ENCODE peak calls at places on chromosomes 12 and 14, in six cellular contexts. L is GM20000, W is B cell, G is glutamatergic neuron, M is tibial nerve, R is gastrocnemius medialis. E is an unnamed sample.

GRCh38 chr14:94373708-94374107 is 14.7 kb downstream of the SERPINA1 start:
- DNase-seq in R (no peak), L (no peak), W (no peak), M (peak), G (no peak), E (no peak)

GRCh38 chr14:99593971-99594841 is 9.8 kb downstream of the CCDC85C start:
- DNase-seq in G (no peak), M (no peak), L (no peak), W (no peak), R (no peak), E (no peak)

GRCh38 chr14:39762576-39763401 is 330.6 kb upstream of the FBXO33 start:
- DNase-seq in L (no peak), M (no peak), W (no peak), R (no peak), G (no peak), E (no peak)

GRCh38 chr12:226401-226800 is 12.4 kb upstream of the SLC6A12 start:
- DNase-seq in G (no peak), M (no peak), W (no peak), L (no peak), R (no peak), E (no peak)

GRCh38 chr12:6076340-6076739 is 48.1 kb downstream of the VWF start:
- DNase-seq in R (no peak), G (no peak), M (no peak), W (no peak), L (no peak), E (no peak)

GRCh38 chr12:47896633-47897032 is 8.2 kb downstream of the VDR start:
- DNase-seq in W (no peak), G (no peak), M (no peak), L (no peak), R (no peak), E (no peak)

GRCh38 chr14:102507891-102508312 is 1.7 kb downstream of the ANKRD9 start:
- DNase-seq in W (peak), L (no peak), G (no peak), M (no peak), R (no peak), E (peak)

GRCh38 chr12:45232771-45233372 is 17.0 kb downstream of the ANO6 start:
- DNase-seq in M (no peak), L (no peak), W (no peak), R (peak), G (no peak), E (no peak)

GRCh38 chr12:98601924-98602323 is 8.4 kb downstream of the SLC25A3 start:
- DNase-seq in M (no peak), W (no peak), G (no peak), L (no peak), R (no peak), E (no peak)

GRCh38 chr12:98606367-98606985 is 13.0 kb downstream of the SLC25A3 start:
- DNase-seq in M (no peak), L (no peak), W (no peak), G (no peak), R (no peak), E (no peak)
- TF ChIP-seq CTCF in M (no peak), L (no peak), W (no peak), G (no peak), R (no peak), E (peak)

GRCh38 chr12:94754653-94755052 is 104.3 kb upstream of the TMCC3 start:
- DNase-seq in M (no peak), L (no peak), R (no peak), G (no peak), W (no peak), E (no peak)
- TF ChIP-seq CTCF in M (no peak), L (no peak), R (no peak), G (no peak), W (no peak), E (peak)

DNA sequence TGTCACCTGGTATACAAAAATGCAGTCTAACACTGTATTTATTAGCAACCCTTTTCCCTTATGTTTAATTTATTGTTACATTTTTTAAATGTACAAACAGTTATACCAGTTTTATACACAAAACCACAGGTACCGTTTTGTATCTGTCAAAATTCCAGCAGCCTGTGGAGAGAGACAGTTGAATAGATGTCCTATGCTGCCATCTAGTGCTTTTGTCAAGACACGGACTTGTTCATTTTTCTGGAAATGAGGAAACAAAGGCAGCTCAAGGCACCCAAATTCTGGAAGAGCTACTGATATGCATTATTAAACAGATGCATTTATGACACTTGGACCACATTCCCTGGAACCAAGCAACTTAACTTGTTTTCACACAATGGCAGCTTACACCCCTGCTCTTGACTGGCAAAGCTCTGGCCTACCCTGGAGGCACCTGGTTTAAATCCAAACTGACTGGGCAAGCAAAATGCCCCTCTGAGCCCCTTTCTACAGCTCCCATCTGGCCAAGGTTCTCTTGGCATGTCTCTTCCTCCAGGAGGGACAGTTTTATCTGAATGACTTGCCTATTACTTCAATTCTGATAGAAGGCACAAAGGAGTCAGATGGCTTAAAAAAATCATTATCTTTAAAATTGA is 286.9 kb upstream of the PRKD1 start:
- DNase-seq in R (no peak), M (no peak), W (no peak), G (no peak), L (peak), E (peak)
- TF ChIP-seq CTCF in R (peak), M (peak), W (peak), G (peak), L (no peak), E (peak)

GRCh38 chr12:57759360-57759980 is 4.6 kb downstream of the MARCHF9 start:
- DNase-seq in L (peak), M (no peak), R (no peak), G (no peak), W (peak), E (no peak)
- TF ChIP-seq CTCF in L (peak), M (no peak), R (no peak), G (no peak), W (peak), E (peak)

GRCh38 chr12:102920271-102920670 is 3.2 kb upstream of the PAH start:
- DNase-seq in R (no peak), W (no peak), G (no peak), M (no peak), L (no peak), E (no peak)

GRCh38 chr12:102918840-102919239 is 1.8 kb upstream of the PAH start:
- DNase-seq in G (no peak), L (no peak), R (no peak), W (no peak), M (no peak), E (no peak)

GRCh38 chr12:102913453-102914226 is 3.4 kb downstream of the PAH start:
- DNase-seq in R (no peak), W (no peak), G (no peak), L (no peak), M (no peak), E (no peak)

GRCh38 chr12:102917026-102917787 is at the start of gene PAH:
- DNase-seq in G (no peak), M (no peak), W (no peak), R (no peak), L (peak), E (no peak)

DNA sequence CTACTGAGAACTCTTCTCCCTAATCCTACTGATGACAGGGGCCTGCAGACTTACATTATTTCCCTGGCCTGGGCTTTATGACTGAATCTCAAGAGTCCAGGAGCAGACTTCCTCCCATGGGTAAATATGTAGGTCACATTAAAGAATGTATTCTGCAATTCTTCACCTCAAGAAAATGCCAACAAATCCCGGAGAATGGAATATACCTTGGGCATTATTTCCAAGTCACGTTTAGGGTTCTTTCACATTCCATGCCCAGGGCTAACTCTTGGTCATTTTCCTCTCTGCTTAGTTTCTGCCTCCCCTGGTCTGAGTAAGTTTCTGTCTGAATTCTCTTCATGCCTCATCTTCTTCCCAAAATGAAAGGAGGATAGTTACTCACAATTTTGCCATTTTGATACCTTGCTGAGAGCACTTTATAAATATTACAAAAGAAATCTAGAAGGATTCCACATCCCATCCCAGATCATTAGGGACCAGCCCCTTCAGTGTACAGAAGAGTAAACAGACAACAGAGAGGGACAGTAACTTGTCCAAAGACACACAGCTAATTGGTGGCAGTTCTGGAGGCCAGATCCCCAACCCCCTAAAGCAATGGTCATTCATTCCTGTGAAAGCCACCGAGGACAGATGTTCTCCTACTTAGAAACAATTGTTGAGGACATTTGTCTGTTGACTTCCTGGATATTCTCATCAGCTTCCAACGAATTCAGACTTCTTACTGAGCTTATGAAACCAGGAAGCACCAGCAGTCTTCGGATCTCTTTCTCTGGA is 605 bp downstream of the PAH start:
- DNase-seq in R (no peak), L (no peak), W (no peak), M (no peak), G (no peak), E (no peak)
- TF ChIP-seq CTCF in R (no peak), L (no peak), W (no peak), M (no peak), G (no peak), E (no peak)